ENCODE peak calls at places on chromosomes 4 and X, in eight cellular contexts. One of them, this sample, is unnamed.

GRCh38 chrX:154136627-154137161 is 7.3 kb upstream of the OPN1LW start:
- DNase-seq in HCT116: peak
- DNase-seq in MM.1S: peak
- DNase-seq in left lung: peak
- DNase-seq in PC-3: peak
- DNase-seq in neural crest cell: peak
- DNase-seq in transverse colon: peak
- DNase-seq in mesothelial cell of epicardium: peak
- DNase-seq in this sample: peak

GRCh38 chrX:65451663-65452062 is 82.9 kb downstream of the LAS1L start:
- DNase-seq in HCT116: peak
- DNase-seq in MM.1S: peak
- DNase-seq in left lung: no peak
- DNase-seq in PC-3: peak
- DNase-seq in neural crest cell: peak
- DNase-seq in transverse colon: peak
- DNase-seq in mesothelial cell of epicardium: no peak
- DNase-seq in this sample: peak

GRCh38 chrX:27619975-27620374 is 29.8 kb downstream of the DCAF8L2 start:
- DNase-seq in HCT116: no peak
- DNase-seq in MM.1S: peak
- DNase-seq in left lung: no peak
- DNase-seq in PC-3: peak
- DNase-seq in neural crest cell: no peak
- DNase-seq in transverse colon: no peak
- DNase-seq in mesothelial cell of epicardium: no peak
- DNase-seq in this sample: peak

GRCh38 chrX:68989865-68990606 is 161.2 kb downstream of the EFNB1 start:
- DNase-seq in HCT116: no peak
- DNase-seq in MM.1S: no peak
- DNase-seq in left lung: no peak
- DNase-seq in PC-3: no peak
- DNase-seq in neural crest cell: peak
- DNase-seq in transverse colon: no peak
- DNase-seq in mesothelial cell of epicardium: no peak
- DNase-seq in this sample: no peak

GRCh38 chr4:22030321-22030720 is 81.7 kb upstream of the KCNIP4 start:
- DNase-seq in HCT116: no peak
- DNase-seq in MM.1S: no peak
- DNase-seq in left lung: no peak
- DNase-seq in PC-3: no peak
- DNase-seq in neural crest cell: no peak
- DNase-seq in transverse colon: no peak
- DNase-seq in mesothelial cell of epicardium: no peak
- DNase-seq in this sample: no peak

GRCh38 chrX:27953161-27953560 is 28.1 kb downstream of the DCAF8L1 start:
- DNase-seq in HCT116: no peak
- DNase-seq in MM.1S: no peak
- DNase-seq in left lung: no peak
- DNase-seq in PC-3: no peak
- DNase-seq in neural crest cell: no peak
- DNase-seq in transverse colon: no peak
- DNase-seq in mesothelial cell of epicardium: no peak
- DNase-seq in this sample: no peak

GRCh38 chr4:21083413-21083812 is 383.2 kb downstream of the PACRGL start:
- DNase-seq in HCT116: no peak
- DNase-seq in MM.1S: no peak
- DNase-seq in left lung: no peak
- DNase-seq in PC-3: no peak
- DNase-seq in neural crest cell: no peak
- DNase-seq in transverse colon: no peak
- DNase-seq in mesothelial cell of epicardium: no peak
- DNase-seq in this sample: no peak

GRCh38 chr4:35541888-35542213 is 702.5 kb downstream of the ARAP2 start:
- DNase-seq in HCT116: no peak
- DNase-seq in MM.1S: peak
- DNase-seq in left lung: no peak
- DNase-seq in PC-3: no peak
- DNase-seq in neural crest cell: no peak
- DNase-seq in transverse colon: no peak
- DNase-seq in mesothelial cell of epicardium: no peak
- DNase-seq in this sample: no peak

GRCh38 chrX:46408553-46409407 is 136.4 kb downstream of the ZNF674 start:
- DNase-seq in HCT116: peak
- DNase-seq in MM.1S: peak
- DNase-seq in left lung: no peak
- DNase-seq in PC-3: peak
- DNase-seq in neural crest cell: peak
- DNase-seq in transverse colon: peak
- DNase-seq in mesothelial cell of epicardium: peak
- DNase-seq in this sample: peak

GRCh38 chrX:29952016-29952415 is 263.3 kb upstream of the MAGEB2 start:
- DNase-seq in HCT116: no peak
- DNase-seq in MM.1S: no peak
- DNase-seq in left lung: no peak
- DNase-seq in PC-3: no peak
- DNase-seq in neural crest cell: no peak
- DNase-seq in transverse colon: no peak
- DNase-seq in mesothelial cell of epicardium: no peak
- DNase-seq in this sample: peak

GRCh38 chr4:85084371-85085170 is 118.1 kb upstream of the WDFY3 start:
- DNase-seq in HCT116: peak
- DNase-seq in MM.1S: peak
- DNase-seq in left lung: no peak
- DNase-seq in PC-3: peak
- DNase-seq in neural crest cell: peak
- DNase-seq in transverse colon: no peak
- DNase-seq in mesothelial cell of epicardium: no peak
- DNase-seq in this sample: peak

GRCh38 chrX:141632124-141632523 is 42.6 kb downstream of the SPANXA2 start:
- DNase-seq in HCT116: no peak
- DNase-seq in MM.1S: no peak
- DNase-seq in left lung: no peak
- DNase-seq in PC-3: no peak
- DNase-seq in neural crest cell: no peak
- DNase-seq in transverse colon: no peak
- DNase-seq in mesothelial cell of epicardium: no peak
- DNase-seq in this sample: peak

GRCh38 chr4:136443006-136443405 is 1089.3 kb downstream of the PCDH18 start:
- DNase-seq in HCT116: no peak
- DNase-seq in MM.1S: no peak
- DNase-seq in left lung: no peak
- DNase-seq in PC-3: no peak
- DNase-seq in neural crest cell: no peak
- DNase-seq in transverse colon: no peak
- DNase-seq in mesothelial cell of epicardium: no peak
- DNase-seq in this sample: no peak

GRCh38 chr4:168803727-168804126 is 206.3 kb downstream of the CBR4 start:
- DNase-seq in HCT116: no peak
- DNase-seq in MM.1S: no peak
- DNase-seq in left lung: no peak
- DNase-seq in PC-3: no peak
- DNase-seq in neural crest cell: no peak
- DNase-seq in transverse colon: no peak
- DNase-seq in mesothelial cell of epicardium: no peak
- DNase-seq in this sample: peak

GRCh38 chrX:131923614-131924250 is 99.4 kb upstream of the STK26 start:
- DNase-seq in HCT116: no peak
- DNase-seq in MM.1S: no peak
- DNase-seq in left lung: no peak
- DNase-seq in PC-3: no peak
- DNase-seq in neural crest cell: no peak
- DNase-seq in transverse colon: no peak
- DNase-seq in mesothelial cell of epicardium: no peak
- DNase-seq in this sample: peak

GRCh38 chrX:23248187-23248586 is 86.5 kb upstream of the PTCHD1 start:
- DNase-seq in HCT116: no peak
- DNase-seq in MM.1S: no peak
- DNase-seq in left lung: no peak
- DNase-seq in PC-3: no peak
- DNase-seq in neural crest cell: no peak
- DNase-seq in transverse colon: no peak
- DNase-seq in mesothelial cell of epicardium: no peak
- DNase-seq in this sample: no peak

GRCh38 chr4:45030059-45030458 is 303.7 kb upstream of the GNPDA2 start:
- DNase-seq in HCT116: no peak
- DNase-seq in MM.1S: no peak
- DNase-seq in left lung: no peak
- DNase-seq in PC-3: no peak
- DNase-seq in neural crest cell: no peak
- DNase-seq in transverse colon: no peak
- DNase-seq in mesothelial cell of epicardium: no peak
- DNase-seq in this sample: no peak

GRCh38 chrX:68992998-68993397 is 164.2 kb downstream of the EFNB1 start:
- DNase-seq in HCT116: no peak
- DNase-seq in MM.1S: no peak
- DNase-seq in left lung: no peak
- DNase-seq in PC-3: no peak
- DNase-seq in neural crest cell: no peak
- DNase-seq in transverse colon: no peak
- DNase-seq in mesothelial cell of epicardium: no peak
- DNase-seq in this sample: no peak

GRCh38 chr4:181757921-181758320 is 485.3 kb upstream of the TENM3 start:
- DNase-seq in HCT116: no peak
- DNase-seq in MM.1S: no peak
- DNase-seq in left lung: no peak
- DNase-seq in PC-3: no peak
- DNase-seq in neural crest cell: no peak
- DNase-seq in transverse colon: no peak
- DNase-seq in mesothelial cell of epicardium: no peak
- DNase-seq in this sample: no peak

GRCh38 chr4:90030953-90031352 is 96.2 kb upstream of the CCSER1 start:
- DNase-seq in HCT116: peak
- DNase-seq in MM.1S: no peak
- DNase-seq in left lung: no peak
- DNase-seq in PC-3: peak
- DNase-seq in neural crest cell: no peak
- DNase-seq in transverse colon: no peak
- DNase-seq in mesothelial cell of epicardium: no peak
- DNase-seq in this sample: peak
- TF ChIP-seq CTCF in HCT116: peak
- TF ChIP-seq CTCF in MM.1S: no peak
- TF ChIP-seq CTCF in left lung: no peak
- TF ChIP-seq CTCF in PC-3: peak
- TF ChIP-seq CTCF in neural crest cell: peak
- TF ChIP-seq CTCF in transverse colon: no peak
- TF ChIP-seq CTCF in mesothelial cell of epicardium: no peak
- TF ChIP-seq CTCF in this sample: no peak

DNA sequence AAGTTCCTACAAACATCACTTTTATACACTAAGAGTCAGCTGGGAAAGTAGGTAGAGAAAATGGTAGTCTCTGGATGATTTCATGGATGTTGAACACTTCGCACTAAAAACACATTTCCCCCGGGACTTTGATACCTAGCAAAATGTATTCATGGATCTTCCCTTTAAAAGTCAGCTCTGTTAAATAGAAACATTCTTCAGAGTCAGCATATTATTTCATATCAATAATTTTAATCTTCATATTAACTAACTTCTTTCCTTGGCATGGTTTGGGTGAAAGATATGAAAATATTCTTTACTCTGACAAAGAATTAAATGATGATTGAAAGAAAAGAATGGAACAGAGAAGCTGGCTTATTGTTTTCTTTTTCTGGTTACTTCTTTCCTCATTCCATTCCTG is 185.5 kb downstream of the NDST4 start:
- DNase-seq in HCT116: no peak
- DNase-seq in MM.1S: no peak
- DNase-seq in left lung: no peak
- DNase-seq in PC-3: no peak
- DNase-seq in neural crest cell: no peak
- DNase-seq in transverse colon: no peak
- DNase-seq in mesothelial cell of epicardium: no peak
- DNase-seq in this sample: no peak
- TF ChIP-seq CTCF in HCT116: no peak
- TF ChIP-seq CTCF in MM.1S: no peak
- TF ChIP-seq CTCF in left lung: no peak
- TF ChIP-seq CTCF in PC-3: no peak
- TF ChIP-seq CTCF in neural crest cell: no peak
- TF ChIP-seq CTCF in transverse colon: no peak
- TF ChIP-seq CTCF in mesothelial cell of epicardium: no peak
- TF ChIP-seq CTCF in this sample: no peak

GRCh38 chr4:73435984-73436383 is at the start of gene AFP:
- DNase-seq in HCT116: no peak
- DNase-seq in MM.1S: no peak
- DNase-seq in left lung: no peak
- DNase-seq in PC-3: no peak
- DNase-seq in neural crest cell: no peak
- DNase-seq in transverse colon: no peak
- DNase-seq in mesothelial cell of epicardium: no peak
- DNase-seq in this sample: no peak

GRCh38 chr4:73432169-73433000 is 3.6 kb upstream of the AFP start:
- DNase-seq in HCT116: no peak
- DNase-seq in MM.1S: no peak
- DNase-seq in left lung: no peak
- DNase-seq in PC-3: no peak
- DNase-seq in neural crest cell: no peak
- DNase-seq in transverse colon: no peak
- DNase-seq in mesothelial cell of epicardium: no peak
- DNase-seq in this sample: no peak

GRCh38 chr4:73431813-73432168 is 4.2 kb upstream of the AFP start:
- DNase-seq in HCT116: no peak
- DNase-seq in MM.1S: no peak
- DNase-seq in left lung: no peak
- DNase-seq in PC-3: no peak
- DNase-seq in neural crest cell: no peak
- DNase-seq in transverse colon: no peak
- DNase-seq in mesothelial cell of epicardium: no peak
- DNase-seq in this sample: no peak

GRCh38 chr4:73433140-73433539 is 2.9 kb upstream of the AFP start:
- DNase-seq in HCT116: no peak
- DNase-seq in MM.1S: no peak
- DNase-seq in left lung: no peak
- DNase-seq in PC-3: no peak
- DNase-seq in neural crest cell: no peak
- DNase-seq in transverse colon: no peak
- DNase-seq in mesothelial cell of epicardium: no peak
- DNase-seq in this sample: no peak

GRCh38 chr4:73434311-73434710 is 1.7 kb upstream of the AFP start:
- DNase-seq in HCT116: peak
- DNase-seq in MM.1S: peak
- DNase-seq in left lung: no peak
- DNase-seq in PC-3: peak
- DNase-seq in neural crest cell: no peak
- DNase-seq in transverse colon: no peak
- DNase-seq in mesothelial cell of epicardium: no peak
- DNase-seq in this sample: peak
- TF ChIP-seq CTCF in HCT116: peak
- TF ChIP-seq CTCF in MM.1S: peak
- TF ChIP-seq CTCF in left lung: peak
- TF ChIP-seq CTCF in PC-3: peak
- TF ChIP-seq CTCF in neural crest cell: peak
- TF ChIP-seq CTCF in transverse colon: no peak
- TF ChIP-seq CTCF in mesothelial cell of epicardium: peak
- TF ChIP-seq CTCF in this sample: peak

DNA sequence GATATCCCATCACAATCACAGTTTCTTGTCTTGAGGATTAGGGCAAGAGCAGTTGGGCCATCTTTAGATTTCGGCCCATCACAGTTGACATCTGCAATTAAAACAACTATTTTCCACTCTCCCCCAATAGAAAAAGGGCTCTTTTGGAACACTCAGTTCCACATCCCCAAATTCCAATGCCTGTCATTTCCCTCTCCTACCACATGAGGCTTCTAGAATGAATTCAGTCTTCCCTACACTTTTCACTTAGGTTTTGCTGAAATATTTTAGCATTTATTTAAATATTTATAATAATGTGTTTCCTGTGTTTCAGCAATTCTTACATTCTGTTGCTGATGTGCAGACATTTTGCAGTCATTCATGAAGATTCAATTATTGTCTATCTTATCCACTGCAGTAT is 118.4 kb downstream of the COX18 start:
- DNase-seq in HCT116: no peak
- DNase-seq in MM.1S: no peak
- DNase-seq in left lung: no peak
- DNase-seq in PC-3: peak
- DNase-seq in neural crest cell: no peak
- DNase-seq in transverse colon: no peak
- DNase-seq in mesothelial cell of epicardium: no peak
- DNase-seq in this sample: no peak
- TF ChIP-seq CTCF in HCT116: peak
- TF ChIP-seq CTCF in MM.1S: no peak
- TF ChIP-seq CTCF in left lung: no peak
- TF ChIP-seq CTCF in PC-3: peak
- TF ChIP-seq CTCF in neural crest cell: peak
- TF ChIP-seq CTCF in transverse colon: no peak
- TF ChIP-seq CTCF in mesothelial cell of epicardium: peak
- TF ChIP-seq CTCF in this sample: no peak

This sample was measured in MCF 10A.